ENCODE peak calls at places on chromosomes 11 and 22, in seven cellular contexts. One of them, this sample, is unnamed.

GRCh38 chr11:121929581-121929980 is 186.4 kb downstream of the BLID start:
- DNase-seq in H1: no peak
- DNase-seq in OCI-LY7: no peak
- DNase-seq in thoracic aorta: no peak
- DNase-seq in stomach: no peak
- DNase-seq in MM.1S: no peak
- DNase-seq in left ventricle myocardium inferior: peak; percentile 28
- DNase-seq in this sample: no peak

GRCh38 chr22:43185860-43186261 is 1.1 kb downstream of the TTLL12 start:
- DNase-seq in H1: no peak
- DNase-seq in OCI-LY7: peak; percentile 19
- DNase-seq in thoracic aorta: no peak
- DNase-seq in stomach: peak; percentile 87
- DNase-seq in MM.1S: peak; percentile 29
- DNase-seq in left ventricle myocardium inferior: peak; percentile 67
- DNase-seq in this sample: no peak

GRCh38 chr22:40567106-40567505 is 69.4 kb downstream of the MRTFA start:
- DNase-seq in H1: no peak
- DNase-seq in OCI-LY7: no peak
- DNase-seq in thoracic aorta: no peak
- DNase-seq in stomach: no peak
- DNase-seq in MM.1S: no peak
- DNase-seq in left ventricle myocardium inferior: no peak
- DNase-seq in this sample: no peak

GRCh38 chr11:46446343-46446751 is 54.8 kb upstream of the CHRM4 start:
- DNase-seq in H1: no peak
- DNase-seq in OCI-LY7: no peak
- DNase-seq in thoracic aorta: no peak
- DNase-seq in stomach: no peak
- DNase-seq in MM.1S: no peak
- DNase-seq in left ventricle myocardium inferior: no peak
- DNase-seq in this sample: no peak

GRCh38 chr11:15579287-15580001 is 464.7 kb downstream of the INSC start:
- DNase-seq in H1: no peak
- DNase-seq in OCI-LY7: no peak
- DNase-seq in thoracic aorta: no peak
- DNase-seq in stomach: no peak
- DNase-seq in MM.1S: no peak
- DNase-seq in left ventricle myocardium inferior: no peak
- DNase-seq in this sample: no peak

GRCh38 chr11:7469351-7469865 is 15.9 kb upstream of the OLFML1 start:
- DNase-seq in H1: no peak
- DNase-seq in OCI-LY7: no peak
- DNase-seq in thoracic aorta: no peak
- DNase-seq in stomach: no peak
- DNase-seq in MM.1S: no peak
- DNase-seq in left ventricle myocardium inferior: no peak
- DNase-seq in this sample: no peak

GRCh38 chr11:120518356-120518755 is 6.8 kb downstream of the GRIK4 start:
- DNase-seq in H1: no peak
- DNase-seq in OCI-LY7: no peak
- DNase-seq in thoracic aorta: no peak
- DNase-seq in stomach: no peak
- DNase-seq in MM.1S: no peak
- DNase-seq in left ventricle myocardium inferior: no peak
- DNase-seq in this sample: no peak

GRCh38 chr11:9895016-9895415 is 231.1 kb downstream of the SWAP70 start:
- DNase-seq in H1: no peak
- DNase-seq in OCI-LY7: no peak
- DNase-seq in thoracic aorta: no peak
- DNase-seq in stomach: no peak
- DNase-seq in MM.1S: no peak
- DNase-seq in left ventricle myocardium inferior: no peak
- DNase-seq in this sample: no peak

GRCh38 chr11:2789791-2790580 is 90.2 kb upstream of the KCNQ1OT1 start:
- DNase-seq in H1: no peak
- DNase-seq in OCI-LY7: no peak
- DNase-seq in thoracic aorta: no peak
- DNase-seq in stomach: peak; percentile 23
- DNase-seq in MM.1S: no peak
- DNase-seq in left ventricle myocardium inferior: peak; percentile 5
- DNase-seq in this sample: no peak

GRCh38 chr11:15911377-15912044 is 444.8 kb downstream of the SOX6 start:
- DNase-seq in H1: no peak
- DNase-seq in OCI-LY7: no peak
- DNase-seq in thoracic aorta: no peak
- DNase-seq in stomach: peak; percentile 35
- DNase-seq in MM.1S: no peak
- DNase-seq in left ventricle myocardium inferior: peak; percentile 69
- DNase-seq in this sample: no peak

GRCh38 chr11:134142536-134142935 is 73.7 kb downstream of the JAM3 start:
- DNase-seq in H1: no peak
- DNase-seq in OCI-LY7: no peak
- DNase-seq in thoracic aorta: no peak
- DNase-seq in stomach: no peak
- DNase-seq in MM.1S: no peak
- DNase-seq in left ventricle myocardium inferior: no peak
- DNase-seq in this sample: no peak

GRCh38 chr22:38336699-38337098 is 19.5 kb upstream of the CSNK1E start:
- DNase-seq in H1: no peak
- DNase-seq in OCI-LY7: no peak
- DNase-seq in thoracic aorta: no peak
- DNase-seq in stomach: no peak
- DNase-seq in MM.1S: no peak
- DNase-seq in left ventricle myocardium inferior: no peak
- DNase-seq in this sample: no peak

GRCh38 chr22:44430716-44431115 is 67.3 kb downstream of the RTL6 start:
- DNase-seq in H1: no peak
- DNase-seq in OCI-LY7: no peak
- DNase-seq in thoracic aorta: no peak
- DNase-seq in stomach: no peak
- DNase-seq in MM.1S: no peak
- DNase-seq in left ventricle myocardium inferior: no peak
- DNase-seq in this sample: no peak

GRCh38 chr11:88104408-88104807 is 70.8 kb downstream of the RAB38 start:
- DNase-seq in H1: no peak
- DNase-seq in OCI-LY7: no peak
- DNase-seq in thoracic aorta: no peak
- DNase-seq in stomach: no peak
- DNase-seq in MM.1S: no peak
- DNase-seq in left ventricle myocardium inferior: no peak
- DNase-seq in this sample: no peak

GRCh38 chr11:88101881-88102594 is 73.2 kb downstream of the RAB38 start:
- DNase-seq in H1: no peak
- DNase-seq in OCI-LY7: no peak
- DNase-seq in thoracic aorta: no peak
- DNase-seq in stomach: no peak
- DNase-seq in MM.1S: no peak
- DNase-seq in left ventricle myocardium inferior: no peak
- DNase-seq in this sample: no peak

GRCh38 chr11:88102595-88102929 is 72.7 kb downstream of the RAB38 start:
- DNase-seq in H1: no peak
- DNase-seq in OCI-LY7: no peak
- DNase-seq in thoracic aorta: no peak
- DNase-seq in stomach: no peak
- DNase-seq in MM.1S: no peak
- DNase-seq in left ventricle myocardium inferior: no peak
- DNase-seq in this sample: no peak

GRCh38 chr11:88105952-88106351 is 69.3 kb downstream of the RAB38 start:
- DNase-seq in H1: no peak
- DNase-seq in OCI-LY7: peak; percentile 1
- DNase-seq in thoracic aorta: no peak
- DNase-seq in stomach: no peak
- DNase-seq in MM.1S: no peak
- DNase-seq in left ventricle myocardium inferior: no peak
- DNase-seq in this sample: no peak

DNA sequence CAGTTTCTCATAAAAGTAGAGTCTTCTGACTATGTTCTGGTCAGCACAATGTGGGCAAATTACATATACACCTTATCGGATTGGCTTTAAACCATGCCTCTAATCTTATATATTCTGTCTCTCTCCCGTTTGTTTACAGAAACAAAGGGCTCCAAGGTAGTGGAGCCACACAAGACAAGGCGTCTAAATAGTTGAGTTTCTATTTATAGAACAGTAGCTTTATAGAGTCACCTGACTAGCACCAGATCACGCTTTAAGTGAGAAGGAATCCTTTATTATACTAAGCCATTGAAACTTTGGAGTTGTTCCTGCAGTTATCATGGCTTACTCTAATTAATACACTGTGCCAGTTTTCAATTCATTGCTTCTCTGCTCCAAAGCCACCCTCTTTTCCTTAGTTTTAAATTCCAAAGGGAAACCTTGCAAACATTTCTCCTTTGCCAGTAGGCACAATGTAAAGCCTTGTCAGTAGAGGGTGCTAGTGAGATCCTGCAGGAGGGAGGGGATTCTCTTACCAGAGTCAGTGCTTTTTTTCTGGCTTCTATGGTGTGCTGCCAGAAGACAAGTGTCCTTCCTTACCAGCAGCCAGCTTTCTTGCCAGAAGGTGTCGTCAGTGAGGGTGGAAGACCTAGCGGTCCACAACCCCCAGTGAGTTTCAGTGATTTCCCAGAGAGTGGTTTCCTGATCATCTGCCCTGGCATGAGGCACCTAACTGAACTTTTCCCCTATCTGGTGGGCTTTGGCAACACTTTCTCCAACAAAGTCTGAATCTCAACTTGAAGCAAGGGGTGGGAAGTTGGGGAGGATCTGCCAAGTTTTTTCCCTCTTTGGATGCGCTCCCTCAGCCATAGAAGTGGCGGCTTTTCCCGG is 71.7 kb downstream of the RAB38 start:
- DNase-seq in H1: peak; percentile 63
- DNase-seq in OCI-LY7: peak; percentile 51
- DNase-seq in thoracic aorta: no peak
- DNase-seq in stomach: no peak
- DNase-seq in MM.1S: peak; percentile 57
- DNase-seq in left ventricle myocardium inferior: no peak
- DNase-seq in this sample: no peak
- TF ChIP-seq CTCF in H1: peak; percentile 99
- TF ChIP-seq CTCF in OCI-LY7: peak; percentile 81
- TF ChIP-seq CTCF in thoracic aorta: no peak
- TF ChIP-seq CTCF in stomach: no peak
- TF ChIP-seq CTCF in MM.1S: peak; percentile 80
- TF ChIP-seq CTCF in left ventricle myocardium inferior: peak; percentile 36
- TF ChIP-seq CTCF in this sample: peak; percentile 72

GRCh38 chr11:19810852-19811251 is 98.2 kb downstream of the NAV2 start:
- DNase-seq in H1: no peak
- DNase-seq in OCI-LY7: no peak
- DNase-seq in thoracic aorta: no peak
- DNase-seq in stomach: no peak
- DNase-seq in MM.1S: no peak
- DNase-seq in left ventricle myocardium inferior: no peak
- DNase-seq in this sample: no peak

GRCh38 chr11:19805827-19806226 is 93.2 kb downstream of the NAV2 start:
- DNase-seq in H1: no peak
- DNase-seq in OCI-LY7: no peak
- DNase-seq in thoracic aorta: no peak
- DNase-seq in stomach: no peak
- DNase-seq in MM.1S: no peak
- DNase-seq in left ventricle myocardium inferior: no peak
- DNase-seq in this sample: no peak

GRCh38 chr11:19805346-19805745 is 92.7 kb downstream of the NAV2 start:
- DNase-seq in H1: no peak
- DNase-seq in OCI-LY7: no peak
- DNase-seq in thoracic aorta: no peak
- DNase-seq in stomach: no peak
- DNase-seq in MM.1S: no peak
- DNase-seq in left ventricle myocardium inferior: no peak
- DNase-seq in this sample: no peak

GRCh38 chr11:19806251-19806650 is 93.6 kb downstream of the NAV2 start:
- DNase-seq in H1: no peak
- DNase-seq in OCI-LY7: no peak
- DNase-seq in thoracic aorta: no peak
- DNase-seq in stomach: no peak
- DNase-seq in MM.1S: no peak
- DNase-seq in left ventricle myocardium inferior: no peak
- DNase-seq in this sample: no peak

GRCh38 chr11:19808076-19808911 is 95.7 kb downstream of the NAV2 start:
- DNase-seq in H1: no peak
- DNase-seq in OCI-LY7: no peak
- DNase-seq in thoracic aorta: no peak
- DNase-seq in stomach: no peak
- DNase-seq in MM.1S: no peak
- DNase-seq in left ventricle myocardium inferior: no peak
- DNase-seq in this sample: no peak
- TF ChIP-seq CTCF in H1: no peak
- TF ChIP-seq CTCF in OCI-LY7: peak; percentile 56
- TF ChIP-seq CTCF in thoracic aorta: no peak
- TF ChIP-seq CTCF in stomach: no peak
- TF ChIP-seq CTCF in MM.1S: peak; percentile 15
- TF ChIP-seq CTCF in left ventricle myocardium inferior: peak; percentile 48
- TF ChIP-seq CTCF in this sample: peak; percentile 26

GRCh38 chr11:43515090-43515489 is 156.4 kb downstream of the TTC17 start:
- DNase-seq in H1: no peak
- DNase-seq in OCI-LY7: peak; percentile 6
- DNase-seq in thoracic aorta: no peak
- DNase-seq in stomach: no peak
- DNase-seq in MM.1S: no peak
- DNase-seq in left ventricle myocardium inferior: no peak
- DNase-seq in this sample: no peak
- TF ChIP-seq CTCF in H1: peak; percentile 65
- TF ChIP-seq CTCF in OCI-LY7: no peak
- TF ChIP-seq CTCF in thoracic aorta: no peak
- TF ChIP-seq CTCF in stomach: no peak
- TF ChIP-seq CTCF in MM.1S: peak; percentile 10
- TF ChIP-seq CTCF in left ventricle myocardium inferior: peak; percentile 30
- TF ChIP-seq CTCF in this sample: peak; percentile 11

DNA sequence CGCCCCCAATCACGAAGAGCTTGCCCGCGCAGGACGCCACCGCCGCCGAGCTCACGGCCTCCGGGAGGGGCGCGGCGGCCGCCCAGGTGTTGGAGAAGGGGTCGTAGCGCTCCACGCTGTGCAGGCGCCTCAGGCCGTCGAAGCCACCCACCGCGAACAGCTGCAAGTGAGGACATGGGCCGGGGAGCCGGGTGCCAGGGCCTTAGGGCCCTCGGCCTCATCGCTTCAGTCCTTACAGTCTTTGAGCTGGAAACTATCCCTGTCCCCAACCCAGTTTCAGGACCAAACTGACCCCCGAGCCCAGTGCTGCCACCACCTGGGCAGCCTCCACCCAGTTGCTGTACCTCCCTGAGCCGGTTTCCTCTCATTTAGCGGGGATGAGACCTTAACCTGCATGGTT is 7.6 kb downstream of the KLHL35 start:
- DNase-seq in H1: no peak
- DNase-seq in OCI-LY7: peak; percentile 13
- DNase-seq in thoracic aorta: no peak
- DNase-seq in stomach: no peak
- DNase-seq in MM.1S: no peak
- DNase-seq in left ventricle myocardium inferior: no peak
- DNase-seq in this sample: peak; percentile 24
- TF ChIP-seq CTCF in H1: peak; percentile 87
- TF ChIP-seq CTCF in OCI-LY7: peak; percentile 63
- TF ChIP-seq CTCF in thoracic aorta: no peak
- TF ChIP-seq CTCF in stomach: no peak
- TF ChIP-seq CTCF in MM.1S: peak; percentile 14
- TF ChIP-seq CTCF in left ventricle myocardium inferior: no peak
- TF ChIP-seq CTCF in this sample: peak; percentile 18